ENCODE peak calls at places on chromosome 1, in six cellular contexts. Q is HT1080, L is ovary, K is hypothalamus, D is PC-3, J is NCI-H510A treated with DMSO at 0.1 percent for 48 hours. X is an unnamed sample.

GRCh38 chr1:73749996-73750395 is 448.0 kb downstream of the LRRIQ3 start:
- DNase-seq in Q (no peak), L (no peak), K (no peak), D (no peak), J (no peak), X (no peak)

GRCh38 chr1:201713093-201713810 is 115.7 kb upstream of the IPO9 start:
- DNase-seq in Q (peak; percentile 99), L (peak; percentile 97), K (peak; percentile 67), D (peak; percentile 95), J (no peak), X (peak; percentile 86)

GRCh38 chr1:91730781-91731732 is 154.9 kb downstream of the TGFBR3 start:
- DNase-seq in Q (peak; percentile 48), L (peak; percentile 76), K (no peak), D (peak; percentile 36), J (no peak), X (no peak)

GRCh38 chr1:231806623-231807470 is 180.3 kb downstream of the DISC1 start:
- DNase-seq in Q (peak; percentile 45), L (no peak), K (peak; percentile 17), D (peak; percentile 78), J (peak; percentile 20), X (peak; percentile 45)

GRCh38 chr1:17207966-17208418 is 3.1 kb downstream of the PADI1 start:
- DNase-seq in Q (peak; percentile 94), L (no peak), K (no peak), D (peak; percentile 91), J (no peak), X (no peak)

GRCh38 chr1:39167632-39168209 is 36.8 kb upstream of the MACF1 start:
- DNase-seq in Q (peak; percentile 50), L (peak; percentile 48), K (no peak), D (no peak), J (peak; percentile 100), X (no peak)

GRCh38 chr1:165287781-165288180 is 68.7 kb downstream of the LMX1A start:
- DNase-seq in Q (no peak), L (no peak), K (no peak), D (no peak), J (no peak), X (no peak)

GRCh38 chr1:210477328-210477924 is 148.7 kb downstream of the HHAT start:
- DNase-seq in Q (peak; percentile 74), L (no peak), K (no peak), D (peak; percentile 50), J (no peak), X (no peak)

GRCh38 chr1:110513511-110513910 is 5.5 kb downstream of the KCNA10 start:
- DNase-seq in Q (peak; percentile 54), L (no peak), K (no peak), D (peak; percentile 11), J (no peak), X (no peak)

GRCh38 chr1:46490603-46491499 is 1.2 kb downstream of the DMBX1 start:
- DNase-seq in Q (no peak), L (no peak), K (no peak), D (no peak), J (no peak), X (no peak)

GRCh38 chr1:81717230-81717629 is 83.5 kb upstream of the ADGRL2 start:
- DNase-seq in Q (no peak), L (no peak), K (no peak), D (peak; percentile 93), J (no peak), X (no peak)

GRCh38 chr1:206705187-206705586 is 20.5 kb downstream of the MAPKAPK2 start:
- DNase-seq in Q (no peak), L (no peak), K (no peak), D (no peak), J (peak; percentile 89), X (peak; percentile 50)

GRCh38 chr1:91803847-91804545 is 82.0 kb downstream of the TGFBR3 start:
- DNase-seq in Q (peak; percentile 48), L (no peak), K (no peak), D (peak; percentile 38), J (no peak), X (no peak)

GRCh38 chr1:209513226-209513625 is 70.3 kb upstream of the CAMK1G start:
- DNase-seq in Q (peak; percentile 61), L (no peak), K (no peak), D (peak; percentile 85), J (peak; percentile 70), X (no peak)

GRCh38 chr1:244865028-244865371 is 657 bp upstream of the HNRNPU start:
- DNase-seq in Q (no peak), L (peak; percentile 44), K (peak; percentile 4), D (no peak), J (peak; percentile 73), X (peak; percentile 48)

GRCh38 chr1:201024251-201024998 is 911 bp upstream of the KIF21B start:
- DNase-seq in Q (no peak), L (no peak), K (peak; percentile 28), D (no peak), J (no peak), X (no peak)

GRCh38 chr1:172287207-172287606 is 133.3 kb upstream of the C1orf105 start:
- DNase-seq in Q (peak; percentile 4), L (peak; percentile 78), K (no peak), D (peak; percentile 38), J (no peak), X (no peak)

GRCh38 chr1:109827466-109827865 is 63.7 kb upstream of the EPS8L3 start:
- DNase-seq in Q (peak; percentile 46), L (no peak), K (no peak), D (peak; percentile 50), J (no peak), X (no peak)

GRCh38 chr1:236576004-236576403 is 28.3 kb downstream of the HEATR1 start:
- DNase-seq in Q (no peak), L (no peak), K (no peak), D (no peak), J (no peak), X (no peak)

GRCh38 chr1:223844962-223845809 is 561 bp downstream of the TP53BP2 start:
- DNase-seq in Q (peak; percentile 43), L (peak; percentile 67), K (no peak), D (peak; percentile 55), J (peak; percentile 42), X (peak; percentile 78)